ENCODE peak calls at places on chromosomes 13 and 19, in four cellular contexts. Z is WTC11, S is A673, X is AG04450. A is an unnamed sample.

GRCh38 chr13:39866722-39867121 is 211.3 kb downstream of the COG6 start:
- DNase-seq in Z (no peak), S (no peak), X (no peak), A (no peak)

GRCh38 chr13:79869326-79869725 is 388.4 kb downstream of the NDFIP2 start:
- DNase-seq in Z (no peak), S (no peak), X (no peak), A (no peak)

GRCh38 chr13:31909889-31910551 is 121.6 kb upstream of the FRY start:
- DNase-seq in Z (no peak), S (peak; percentile 65), X (peak; percentile 42), A (peak; percentile 36)

GRCh38 chr13:23794267-23795161 is 94.7 kb downstream of the MIPEP start:
- DNase-seq in Z (no peak), S (no peak), X (peak; percentile 68), A (no peak)

GRCh38 chr13:76885203-76886004 is 801 bp downstream of the KCTD12 start:
- DNase-seq in Z (peak; percentile 57), S (peak; percentile 50), X (no peak), A (peak; percentile 75)

GRCh38 chr19:15453091-15453498 is 3.3 kb upstream of the WIZ start:
- DNase-seq in Z (peak; percentile 46), S (no peak), X (no peak), A (no peak)

GRCh38 chr19:53076984-53077383 is 26.2 kb downstream of the ZNF160 start:
- DNase-seq in Z (peak; percentile 91), S (peak; percentile 41), X (no peak), A (peak; percentile 83)

GRCh38 chr19:955803-956746 is 28.1 kb upstream of the WDR18 start:
- DNase-seq in Z (peak; percentile 25), S (no peak), X (no peak), A (peak; percentile 56)

GRCh38 chr19:2477732-2478191 is 1.8 kb downstream of the GADD45B start:
- DNase-seq in Z (no peak), S (peak; percentile 48), X (no peak), A (no peak)

GRCh38 chr19:29489182-29489951 is 36.4 kb upstream of the VSTM2B start:
- DNase-seq in Z (no peak), S (no peak), X (no peak), A (no peak)

GRCh38 chr13:45700971-45701900 is 884 bp upstream of the CBY2 start:
- DNase-seq in Z (peak; percentile 36), S (no peak), X (no peak), A (no peak)

GRCh38 chr19:49390131-49390977 is 2.3 kb downstream of the KASH5 start:
- DNase-seq in Z (no peak), S (no peak), X (no peak), A (no peak)

GRCh38 chr19:29259153-29259552 is 46.2 kb upstream of the UQCRFS1 start:
- DNase-seq in Z (no peak), S (no peak), X (no peak), A (no peak)

GRCh38 chr19:737591-738093 is 13.3 kb upstream of the MISP start:
- DNase-seq in Z (peak; percentile 87), S (peak; percentile 73), X (no peak), A (peak; percentile 76)

GRCh38 chr13:88670509-88670908 is 999.3 kb downstream of the SLITRK5 start:
- DNase-seq in Z (no peak), S (no peak), X (no peak), A (no peak)

GRCh38 chr19:19404879-19405860 is at the start of gene GATAD2A:
- DNase-seq in Z (peak; percentile 90), S (peak; percentile 90), X (peak; percentile 79), A (peak; percentile 94)
- TF ChIP-seq CTCF in Z (no peak), S (no peak), X (peak; percentile 15), A (no peak)

GRCh38 chr19:44732235-44733014 is 16.1 kb upstream of the BCL3 start:
- DNase-seq in Z (no peak), S (no peak), X (no peak), A (no peak)
- TF ChIP-seq CTCF in Z (no peak), S (no peak), X (no peak), A (no peak)

DNA sequence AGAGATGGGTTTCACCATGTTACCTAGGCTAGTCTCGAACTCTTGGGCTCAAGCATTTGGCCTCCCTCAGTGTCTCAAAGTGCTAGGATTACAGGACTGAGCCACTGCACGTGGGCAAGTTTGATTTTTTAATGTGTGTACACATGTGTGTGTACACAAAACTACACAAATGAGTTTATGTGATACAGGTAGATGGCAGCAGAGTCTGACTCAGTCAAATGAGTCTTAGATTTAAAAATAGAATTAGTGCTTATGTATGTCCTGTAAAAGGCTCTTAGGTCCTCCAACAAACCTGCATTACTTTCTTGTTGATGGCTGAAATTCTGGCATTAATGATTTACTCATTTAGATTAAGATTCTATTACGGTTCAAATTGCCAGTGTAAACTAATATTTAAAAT is 293.7 kb downstream of the PCDH17 start:
- DNase-seq in Z (no peak), S (no peak), X (no peak), A (no peak)
- TF ChIP-seq CTCF in Z (no peak), S (peak; percentile 18), X (no peak), A (no peak)

GRCh38 chr13:110869805-110870706 is 44.8 kb downstream of the ANKRD10 start:
- DNase-seq in Z (peak; percentile 49), S (peak; percentile 17), X (peak; percentile 99), A (peak; percentile 48)
- TF ChIP-seq CTCF in Z (no peak), S (peak; percentile 8), X (no peak), A (no peak)

DNA sequence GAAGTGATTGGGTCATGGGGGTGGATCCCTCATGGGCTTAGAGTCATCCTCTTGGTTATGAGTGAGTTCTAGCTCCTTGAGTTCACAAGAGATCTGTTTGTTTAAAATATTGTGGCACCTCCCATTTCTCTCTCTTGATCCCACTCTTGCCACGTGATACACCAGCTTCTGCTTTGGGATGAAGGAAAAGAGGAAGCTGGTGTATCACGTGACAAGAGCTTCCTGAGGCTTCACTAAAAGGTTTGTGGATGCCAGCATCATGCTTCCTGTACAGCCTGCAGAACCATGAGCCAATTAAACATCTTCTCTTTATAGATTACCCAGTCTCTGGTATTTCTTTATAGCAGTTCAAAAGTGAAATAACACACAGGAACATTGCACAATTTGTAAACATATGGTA is 352.5 kb upstream of the ATXN8OS start:
- DNase-seq in Z (no peak), S (no peak), X (no peak), A (no peak)
- TF ChIP-seq CTCF in Z (no peak), S (no peak), X (no peak), A (no peak)